ENCODE peak calls at places on chromosomes 11 and 22, in nine cellular contexts. One of them, this sample, is unnamed.

GRCh38 chr11:36115378-36115801 is 171.5 kb downstream of the LDLRAD3 start:
- DNase-seq in neuronal stem cell: no peak
- DNase-seq in fibroblast of mammary gland: no peak
- DNase-seq in NCI-H1417: no peak
- DNase-seq in NCI-H1105 treated with DMSO at 0.1 percent for 48 hours: no peak
- DNase-seq in neural crest cell: no peak
- DNase-seq in stimulated activated CD8-positive, alpha-beta memory T cell treated with anti-CD3 and anti-CD28 coated beads, Interleukin-15, amount 100 ng/mL, for 4 hours: no peak
- DNase-seq in NCI-H1436: no peak
- DNase-seq in NAMALWA: no peak
- DNase-seq in this sample: no peak

GRCh38 chr11:86214710-86215109 is 29.8 kb upstream of the EED start:
- DNase-seq in stimulated activated CD8-positive, alpha-beta memory T cell treated with anti-CD3 and anti-CD28 coated beads, Interleukin-15, amount 100 ng/mL, for 4 hours: peak; percentile 22
- DNase-seq in NCI-H1436: no peak
- DNase-seq in NAMALWA: no peak
- DNase-seq in neural crest cell: no peak
- DNase-seq in neuronal stem cell: no peak
- DNase-seq in fibroblast of mammary gland: no peak
- DNase-seq in NCI-H1105 treated with DMSO at 0.1 percent for 48 hours: no peak
- DNase-seq in NCI-H1417: no peak
- DNase-seq in this sample: no peak

GRCh38 chr11:65183201-65183891 is 1.6 kb downstream of the CAPN1 start:
- DNase-seq in fibroblast of mammary gland: no peak
- DNase-seq in neural crest cell: no peak
- DNase-seq in neuronal stem cell: no peak
- DNase-seq in NCI-H1436: no peak
- DNase-seq in stimulated activated CD8-positive, alpha-beta memory T cell treated with anti-CD3 and anti-CD28 coated beads, Interleukin-15, amount 100 ng/mL, for 4 hours: no peak
- DNase-seq in NCI-H1105 treated with DMSO at 0.1 percent for 48 hours: no peak
- DNase-seq in NCI-H1417: no peak
- DNase-seq in NAMALWA: no peak
- DNase-seq in this sample: no peak

GRCh38 chr11:43788394-43788793 is 92.2 kb upstream of the ALKBH3 start:
- DNase-seq in neural crest cell: no peak
- DNase-seq in neuronal stem cell: peak; percentile 1
- DNase-seq in NCI-H1417: peak; percentile 23
- DNase-seq in NCI-H1436: peak; percentile 44
- DNase-seq in stimulated activated CD8-positive, alpha-beta memory T cell treated with anti-CD3 and anti-CD28 coated beads, Interleukin-15, amount 100 ng/mL, for 4 hours: no peak
- DNase-seq in fibroblast of mammary gland: no peak
- DNase-seq in NAMALWA: peak; percentile 71
- DNase-seq in NCI-H1105 treated with DMSO at 0.1 percent for 48 hours: no peak
- DNase-seq in this sample: peak; percentile 41

GRCh38 chr22:49617264-49617663 is 210.4 kb downstream of the BRD1 start:
- DNase-seq in neural crest cell: no peak
- DNase-seq in neuronal stem cell: no peak
- DNase-seq in NCI-H1436: no peak
- DNase-seq in NAMALWA: no peak
- DNase-seq in stimulated activated CD8-positive, alpha-beta memory T cell treated with anti-CD3 and anti-CD28 coated beads, Interleukin-15, amount 100 ng/mL, for 4 hours: no peak
- DNase-seq in NCI-H1417: no peak
- DNase-seq in fibroblast of mammary gland: no peak
- DNase-seq in NCI-H1105 treated with DMSO at 0.1 percent for 48 hours: no peak
- DNase-seq in this sample: no peak

GRCh38 chr22:34105461-34106062 is 185.3 kb upstream of the LARGE1 start:
- DNase-seq in neuronal stem cell: peak; percentile 62
- DNase-seq in NCI-H1417: peak; percentile 68
- DNase-seq in NCI-H1105 treated with DMSO at 0.1 percent for 48 hours: peak; percentile 66
- DNase-seq in stimulated activated CD8-positive, alpha-beta memory T cell treated with anti-CD3 and anti-CD28 coated beads, Interleukin-15, amount 100 ng/mL, for 4 hours: no peak
- DNase-seq in NCI-H1436: peak; percentile 13
- DNase-seq in fibroblast of mammary gland: peak; percentile 1
- DNase-seq in NAMALWA: peak; percentile 55
- DNase-seq in neural crest cell: peak; percentile 67
- DNase-seq in this sample: peak; percentile 14

GRCh38 chr11:47267858-47268257 is 2.1 kb upstream of the MADD start:
- DNase-seq in NCI-H1436: no peak
- DNase-seq in NAMALWA: no peak
- DNase-seq in neural crest cell: no peak
- DNase-seq in neuronal stem cell: no peak
- DNase-seq in NCI-H1105 treated with DMSO at 0.1 percent for 48 hours: no peak
- DNase-seq in stimulated activated CD8-positive, alpha-beta memory T cell treated with anti-CD3 and anti-CD28 coated beads, Interleukin-15, amount 100 ng/mL, for 4 hours: no peak
- DNase-seq in NCI-H1417: no peak
- DNase-seq in fibroblast of mammary gland: no peak
- DNase-seq in this sample: no peak

GRCh38 chr11:105298630-105299029 is 159.1 kb upstream of the CARD18 start:
- DNase-seq in neural crest cell: no peak
- DNase-seq in NAMALWA: no peak
- DNase-seq in fibroblast of mammary gland: peak; percentile 35
- DNase-seq in NCI-H1436: no peak
- DNase-seq in neuronal stem cell: no peak
- DNase-seq in stimulated activated CD8-positive, alpha-beta memory T cell treated with anti-CD3 and anti-CD28 coated beads, Interleukin-15, amount 100 ng/mL, for 4 hours: no peak
- DNase-seq in NCI-H1105 treated with DMSO at 0.1 percent for 48 hours: no peak
- DNase-seq in NCI-H1417: no peak
- DNase-seq in this sample: no peak

GRCh38 chr11:112082729-112083128 is 3.8 kb downstream of the TIMM8B start:
- DNase-seq in stimulated activated CD8-positive, alpha-beta memory T cell treated with anti-CD3 and anti-CD28 coated beads, Interleukin-15, amount 100 ng/mL, for 4 hours: no peak
- DNase-seq in NCI-H1417: no peak
- DNase-seq in NAMALWA: no peak
- DNase-seq in neural crest cell: no peak
- DNase-seq in fibroblast of mammary gland: peak; percentile 86
- DNase-seq in NCI-H1436: no peak
- DNase-seq in neuronal stem cell: no peak
- DNase-seq in NCI-H1105 treated with DMSO at 0.1 percent for 48 hours: no peak
- DNase-seq in this sample: no peak

GRCh38 chr11:71182791-71183556 is 69.4 kb downstream of the SHANK2 start:
- DNase-seq in stimulated activated CD8-positive, alpha-beta memory T cell treated with anti-CD3 and anti-CD28 coated beads, Interleukin-15, amount 100 ng/mL, for 4 hours: no peak
- DNase-seq in neural crest cell: no peak
- DNase-seq in neuronal stem cell: no peak
- DNase-seq in NCI-H1436: no peak
- DNase-seq in NCI-H1417: peak; percentile 19
- DNase-seq in fibroblast of mammary gland: no peak
- DNase-seq in NAMALWA: no peak
- DNase-seq in NCI-H1105 treated with DMSO at 0.1 percent for 48 hours: peak; percentile 24
- DNase-seq in this sample: no peak

GRCh38 chr11:111561801-111562325 is 21.3 kb downstream of the LAYN start:
- DNase-seq in NCI-H1105 treated with DMSO at 0.1 percent for 48 hours: no peak
- DNase-seq in fibroblast of mammary gland: peak; percentile 90
- DNase-seq in neural crest cell: no peak
- DNase-seq in stimulated activated CD8-positive, alpha-beta memory T cell treated with anti-CD3 and anti-CD28 coated beads, Interleukin-15, amount 100 ng/mL, for 4 hours: no peak
- DNase-seq in neuronal stem cell: no peak
- DNase-seq in NCI-H1417: no peak
- DNase-seq in NCI-H1436: no peak
- DNase-seq in NAMALWA: no peak
- DNase-seq in this sample: no peak

GRCh38 chr11:42237701-42238235 is 778.3 kb upstream of the LRRC4C start:
- DNase-seq in NCI-H1105 treated with DMSO at 0.1 percent for 48 hours: no peak
- DNase-seq in NCI-H1417: no peak
- DNase-seq in NCI-H1436: no peak
- DNase-seq in neural crest cell: no peak
- DNase-seq in NAMALWA: no peak
- DNase-seq in fibroblast of mammary gland: peak; percentile 74
- DNase-seq in neuronal stem cell: no peak
- DNase-seq in stimulated activated CD8-positive, alpha-beta memory T cell treated with anti-CD3 and anti-CD28 coated beads, Interleukin-15, amount 100 ng/mL, for 4 hours: no peak
- DNase-seq in this sample: no peak

GRCh38 chr11:65650547-65651338 is 12.0 kb downstream of the RELA start:
- DNase-seq in neuronal stem cell: no peak
- DNase-seq in NCI-H1105 treated with DMSO at 0.1 percent for 48 hours: no peak
- DNase-seq in NCI-H1436: no peak
- DNase-seq in stimulated activated CD8-positive, alpha-beta memory T cell treated with anti-CD3 and anti-CD28 coated beads, Interleukin-15, amount 100 ng/mL, for 4 hours: no peak
- DNase-seq in neural crest cell: no peak
- DNase-seq in NAMALWA: no peak
- DNase-seq in fibroblast of mammary gland: no peak
- DNase-seq in NCI-H1417: no peak
- DNase-seq in this sample: no peak

GRCh38 chr11:38543311-38543710 is 1945.3 kb upstream of the RAG2 start:
- DNase-seq in NCI-H1436: no peak
- DNase-seq in fibroblast of mammary gland: peak; percentile 2
- DNase-seq in neural crest cell: no peak
- DNase-seq in NCI-H1417: no peak
- DNase-seq in NCI-H1105 treated with DMSO at 0.1 percent for 48 hours: no peak
- DNase-seq in NAMALWA: no peak
- DNase-seq in stimulated activated CD8-positive, alpha-beta memory T cell treated with anti-CD3 and anti-CD28 coated beads, Interleukin-15, amount 100 ng/mL, for 4 hours: no peak
- DNase-seq in neuronal stem cell: no peak
- DNase-seq in this sample: no peak

GRCh38 chr11:17389205-17389956 is 922 bp upstream of the KCNJ11 start:
- DNase-seq in neuronal stem cell: peak; percentile 77
- DNase-seq in NCI-H1436: peak; percentile 90
- DNase-seq in NCI-H1417: peak; percentile 93
- DNase-seq in NAMALWA: peak; percentile 73
- DNase-seq in neural crest cell: peak; percentile 78
- DNase-seq in stimulated activated CD8-positive, alpha-beta memory T cell treated with anti-CD3 and anti-CD28 coated beads, Interleukin-15, amount 100 ng/mL, for 4 hours: peak; percentile 54
- DNase-seq in NCI-H1105 treated with DMSO at 0.1 percent for 48 hours: peak; percentile 88
- DNase-seq in fibroblast of mammary gland: no peak
- DNase-seq in this sample: peak; percentile 44

GRCh38 chr22:36405671-36406070 is 17.9 kb upstream of the MYH9 start:
- DNase-seq in neural crest cell: no peak
- DNase-seq in fibroblast of mammary gland: no peak
- DNase-seq in stimulated activated CD8-positive, alpha-beta memory T cell treated with anti-CD3 and anti-CD28 coated beads, Interleukin-15, amount 100 ng/mL, for 4 hours: no peak
- DNase-seq in NCI-H1105 treated with DMSO at 0.1 percent for 48 hours: no peak
- DNase-seq in NCI-H1417: no peak
- DNase-seq in NAMALWA: peak; percentile 85
- DNase-seq in neuronal stem cell: no peak
- DNase-seq in NCI-H1436: no peak
- DNase-seq in this sample: no peak

GRCh38 chr22:46584081-46584903 is 35.9 kb upstream of the GRAMD4 start:
- DNase-seq in NAMALWA: no peak
- DNase-seq in fibroblast of mammary gland: peak; percentile 36
- DNase-seq in NCI-H1417: peak; percentile 80
- DNase-seq in neuronal stem cell: no peak
- DNase-seq in NCI-H1436: no peak
- DNase-seq in stimulated activated CD8-positive, alpha-beta memory T cell treated with anti-CD3 and anti-CD28 coated beads, Interleukin-15, amount 100 ng/mL, for 4 hours: no peak
- DNase-seq in neural crest cell: no peak
- DNase-seq in NCI-H1105 treated with DMSO at 0.1 percent for 48 hours: no peak
- DNase-seq in this sample: no peak

GRCh38 chr11:45180158-45180887 is 33.9 kb downstream of the PRDM11 start:
- DNase-seq in stimulated activated CD8-positive, alpha-beta memory T cell treated with anti-CD3 and anti-CD28 coated beads, Interleukin-15, amount 100 ng/mL, for 4 hours: no peak
- DNase-seq in NAMALWA: no peak
- DNase-seq in fibroblast of mammary gland: no peak
- DNase-seq in neuronal stem cell: peak; percentile 49
- DNase-seq in NCI-H1105 treated with DMSO at 0.1 percent for 48 hours: peak; percentile 61
- DNase-seq in NCI-H1417: peak; percentile 78
- DNase-seq in neural crest cell: peak; percentile 36
- DNase-seq in NCI-H1436: no peak
- DNase-seq in this sample: no peak

This sample was measured in NCI-H1694 treated with DMSO at 0.1 percent for 48 hours.